ENCODE peak calls at places on chromosomes 11 and 22, in nine cellular contexts. C is heart right ventricle, B is H9, U is spleen, V is fibroblast of lung, M is left ventricle myocardium inferior, W is Panc1, D is upper lobe of left lung, E is PC-3. K is an unnamed sample. For H3K4me1, the result is how much of the 10 kb centered on the place peaks cover.

GRCh38 chr11:69212121-69213110 is 56.7 kb downstream of the SMIM38 start:
- DNase-seq in E (no peak), W (no peak), M (no peak), B (peak), U (no peak), V (no peak), D (no peak), C (no peak), K (no peak)

GRCh38 chr11:96014234-96014633 is 90.3 kb upstream of the MTMR2 start:
- DNase-seq in D (no peak), B (no peak), V (peak), U (no peak), M (no peak), C (no peak), W (no peak), E (peak), K (no peak)

GRCh38 chr11:34682822-34683221 is 61.9 kb downstream of the EHF start:
- DNase-seq in C (no peak), W (no peak), V (peak), B (no peak), D (no peak), E (peak), M (no peak), U (no peak), K (no peak)

GRCh38 chr11:119149371-119150275 is 771 bp downstream of the ABCG4 start:
- DNase-seq in W (no peak), B (peak), V (no peak), D (no peak), C (peak), E (no peak), M (no peak), U (no peak), K (no peak)

GRCh38 chr11:117997436-117998200 is 11.4 kb downstream of the IL10RA start:
- DNase-seq in C (no peak), E (no peak), V (no peak), U (no peak), D (no peak), B (no peak), W (no peak), M (no peak), K (no peak)

GRCh38 chr22:50656122-50657070 is 16.2 kb upstream of the SHANK3 start:
- DNase-seq in B (no peak), W (no peak), V (peak), C (peak), U (peak), E (peak), D (peak), M (no peak), K (no peak)

GRCh38 chr11:19992162-19992561 is 168.1 kb downstream of the DBX1 start:
- DNase-seq in C (no peak), D (no peak), V (no peak), W (no peak), B (no peak), M (no peak), U (no peak), E (no peak), K (no peak)

GRCh38 chr11:128415539-128415938 is 171.8 kb downstream of the ETS1 start:
- DNase-seq in U (no peak), B (no peak), M (no peak), C (no peak), D (no peak), V (peak), E (no peak), W (no peak), K (no peak)

GRCh38 chr11:44096360-44097188 is 1.1 kb downstream of the EXT2 start:
- DNase-seq in U (peak), B (no peak), W (no peak), M (no peak), V (peak), C (no peak), D (no peak), E (peak), K (no peak)

GRCh38 chr11:75350122-75350742 is 1.2 kb downstream of the ARRB1 start:
- DNase-seq in V (no peak), W (no peak), C (no peak), E (no peak), B (no peak), M (no peak), U (peak), D (no peak), K (no peak)

GRCh38 chr22:29302681-29303465 is 3.6 kb upstream of the GAS2L1 start:
- DNase-seq in C (no peak), B (peak), V (no peak), M (no peak), W (no peak), U (no peak), D (peak), E (no peak), K (no peak)

GRCh38 chr22:30728829-30729228 is 34.2 kb downstream of the OSBP2 start:
- DNase-seq in W (no peak), E (no peak), C (no peak), V (no peak), M (no peak), U (no peak), D (no peak), B (no peak), K (no peak)

GRCh38 chr11:32613500-32614151 is 30.0 kb downstream of the EIF3M start:
- DNase-seq in V (no peak), C (no peak), M (no peak), W (no peak), U (no peak), B (no peak), D (no peak), E (no peak), K (no peak)

GRCh38 chr11:28727254-28727653 is 619.1 kb downstream of the METTL15 start:
- DNase-seq in C (no peak), V (peak), D (no peak), E (no peak), W (no peak), B (no peak), M (no peak), U (no peak), K (no peak)

GRCh38 chr22:49201046-49201970 is 626.4 kb downstream of the BRD1 start:
- DNase-seq in E (no peak), D (peak), C (no peak), B (peak), U (peak), M (no peak), V (no peak), W (no peak), K (no peak)

GRCh38 chr22:29268511-29269229 is 602 bp downstream of the EWSR1 start:
- DNase-seq in B (no peak), W (no peak), E (peak), M (peak), D (no peak), U (no peak), C (peak), V (peak), K (no peak)

GRCh38 chr11:89293966-89294679 is 116.4 kb downstream of the TYR start:
- DNase-seq in V (peak), B (peak), D (no peak), E (no peak), C (peak), W (no peak), U (no peak), M (peak), K (peak)

GRCh38 chr11:26947379-26947844 is 46.5 kb upstream of the FIBIN start:
- DNase-seq in C (no peak), W (no peak), V (peak), E (no peak), B (no peak), U (no peak), D (peak), M (no peak), K (no peak)

GRCh38 chr22:49693848-49694247 is 133.8 kb downstream of the BRD1 start:
- DNase-seq in E (no peak), W (no peak), V (no peak), C (no peak), U (no peak), D (no peak), M (no peak), B (no peak), K (no peak)

GRCh38 chr22:25637672-25638071 is 73.2 kb downstream of the GRK3 start:
- DNase-seq in C (no peak), V (no peak), U (no peak), M (no peak), B (no peak), D (no peak), W (no peak), E (no peak), K (no peak)

GRCh38 chr11:44949160-44950035 is 1.3 kb downstream of the TP53I11 start:
- DNase-seq in V (peak), B (peak), U (peak), E (peak), M (no peak), D (peak), W (no peak), C (peak), K (peak)

GRCh38 chr11:29306527-29306926 is 710.3 kb downstream of the KCNA4 start:
- DNase-seq in E (peak), V (peak), U (no peak), C (no peak), W (no peak), B (no peak), M (no peak), D (no peak), K (no peak)

GRCh38 chr11:60363542-60364525 is 14.5 kb upstream of the MS4A7 start:
- DNase-seq in C (no peak), E (peak), M (no peak), U (no peak), D (peak), V (peak), W (peak), B (peak), K (peak)
- H3K4me1 ChIP-seq in C (under half), E (under half), M (under half), U (under half), D (under half), V (under half), W (under half), B (under half), K (under half)

GRCh38 chr11:62712413-62712812 is 4.9 kb downstream of the GNG3 start:
- DNase-seq in M (no peak), C (no peak), D (no peak), U (no peak), V (no peak), W (no peak), B (no peak), E (no peak), K (no peak)
- H3K27ac ChIP-seq in M (peak), C (peak), D (no peak), U (peak), V (no peak), W (no peak), B (no peak), E (no peak), K (no peak)

GRCh38 chr11:22426915-22427314 is 88.7 kb downstream of the SLC17A6 start:
- DNase-seq in B (no peak), W (no peak), C (no peak), D (no peak), E (no peak), M (no peak), V (no peak), U (no peak), K (no peak)
- TF ChIP-seq CTCF in B (no peak), W (no peak), C (no peak), D (no peak), E (peak), M (peak), V (peak), U (no peak), K (no peak)

DNA sequence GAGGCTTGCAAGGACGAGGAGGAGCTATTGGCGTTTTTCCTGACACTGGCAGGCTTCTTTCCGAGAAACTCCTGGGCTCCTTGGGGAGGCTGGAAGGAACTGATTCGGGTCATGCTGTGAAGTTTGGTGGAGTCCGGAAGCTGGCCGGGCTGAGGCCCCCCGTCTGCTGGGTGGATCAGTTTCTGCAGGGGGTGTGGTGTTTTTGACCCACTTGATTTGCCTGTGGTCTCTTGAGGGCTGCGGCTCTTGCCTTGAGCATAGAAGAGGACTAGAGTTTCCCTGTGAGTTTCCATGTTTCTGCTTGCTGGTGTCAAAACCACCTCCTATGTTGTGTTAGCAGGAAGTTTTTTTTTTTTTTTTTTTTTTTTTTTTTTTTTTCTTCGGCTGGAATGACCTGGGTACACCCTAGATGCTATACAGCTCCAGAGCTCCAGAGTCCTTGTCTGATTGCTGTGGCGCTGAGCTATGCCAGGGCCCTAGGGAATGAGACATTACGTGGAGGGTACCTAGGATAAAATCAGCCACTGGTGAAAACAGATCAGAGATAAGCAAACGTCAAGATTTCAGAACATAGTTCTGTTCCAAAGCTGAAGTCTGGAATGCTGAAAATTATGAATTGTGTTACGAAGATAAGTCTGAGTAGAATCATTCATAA is 728 bp downstream of the TBC1D22A start:
- DNase-seq in M (peak), C (peak), V (no peak), D (no peak), B (no peak), W (no peak), E (no peak), U (peak), K (peak)
- H3K4me1 ChIP-seq in M (half or more), C (half or more), V (under half), D (half or more), B (under half), W (under half), E (under half), U (half or more), K (under half)

DNA sequence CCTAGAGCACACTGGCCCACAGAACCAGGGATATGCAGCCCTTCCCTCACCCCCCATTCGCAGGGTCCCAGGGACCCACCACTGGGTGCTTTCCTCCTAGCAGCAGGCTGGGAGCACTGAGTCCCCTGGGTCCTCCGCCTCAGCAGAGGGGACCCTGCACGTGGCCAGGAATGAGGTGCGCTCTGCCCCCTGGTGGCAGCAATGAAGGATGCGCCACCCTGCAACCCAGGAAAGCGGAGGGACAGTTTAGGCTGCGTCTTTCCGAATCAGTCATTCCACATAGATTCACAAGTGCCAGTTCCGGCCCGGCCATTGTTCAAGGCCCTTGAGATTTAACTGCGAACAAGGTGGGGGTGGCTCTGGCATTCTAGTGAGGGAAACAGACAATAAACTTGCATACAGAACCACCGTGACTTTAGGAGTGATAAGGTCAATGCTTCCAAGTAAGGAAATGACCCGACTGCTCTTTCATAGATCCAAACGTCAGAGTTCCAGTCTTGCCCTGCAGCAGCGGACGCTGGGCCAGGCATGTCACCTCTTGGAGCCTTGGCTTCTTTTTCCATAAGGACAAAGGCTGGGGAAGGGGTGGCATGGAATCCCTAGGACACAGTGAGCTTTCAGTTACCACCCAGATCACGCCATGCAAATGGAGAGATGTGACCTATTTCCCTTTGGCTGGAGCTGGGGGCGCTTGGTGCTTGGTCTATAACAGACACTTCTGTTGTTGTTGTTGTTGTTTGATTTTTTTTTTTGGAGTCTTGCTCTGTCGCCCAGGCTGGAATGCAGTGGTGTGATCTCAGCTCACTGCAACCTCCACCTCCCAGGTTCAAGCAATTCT is 7.7 kb downstream of the RIN1 start:
- DNase-seq in U (peak), W (peak), M (peak), D (peak), C (peak), E (peak), B (peak), V (peak), K (peak)
- H3K27ac ChIP-seq in U (no peak), W (peak), M (peak), D (peak), C (no peak), E (no peak), B (no peak), V (peak), K (peak)

DNA sequence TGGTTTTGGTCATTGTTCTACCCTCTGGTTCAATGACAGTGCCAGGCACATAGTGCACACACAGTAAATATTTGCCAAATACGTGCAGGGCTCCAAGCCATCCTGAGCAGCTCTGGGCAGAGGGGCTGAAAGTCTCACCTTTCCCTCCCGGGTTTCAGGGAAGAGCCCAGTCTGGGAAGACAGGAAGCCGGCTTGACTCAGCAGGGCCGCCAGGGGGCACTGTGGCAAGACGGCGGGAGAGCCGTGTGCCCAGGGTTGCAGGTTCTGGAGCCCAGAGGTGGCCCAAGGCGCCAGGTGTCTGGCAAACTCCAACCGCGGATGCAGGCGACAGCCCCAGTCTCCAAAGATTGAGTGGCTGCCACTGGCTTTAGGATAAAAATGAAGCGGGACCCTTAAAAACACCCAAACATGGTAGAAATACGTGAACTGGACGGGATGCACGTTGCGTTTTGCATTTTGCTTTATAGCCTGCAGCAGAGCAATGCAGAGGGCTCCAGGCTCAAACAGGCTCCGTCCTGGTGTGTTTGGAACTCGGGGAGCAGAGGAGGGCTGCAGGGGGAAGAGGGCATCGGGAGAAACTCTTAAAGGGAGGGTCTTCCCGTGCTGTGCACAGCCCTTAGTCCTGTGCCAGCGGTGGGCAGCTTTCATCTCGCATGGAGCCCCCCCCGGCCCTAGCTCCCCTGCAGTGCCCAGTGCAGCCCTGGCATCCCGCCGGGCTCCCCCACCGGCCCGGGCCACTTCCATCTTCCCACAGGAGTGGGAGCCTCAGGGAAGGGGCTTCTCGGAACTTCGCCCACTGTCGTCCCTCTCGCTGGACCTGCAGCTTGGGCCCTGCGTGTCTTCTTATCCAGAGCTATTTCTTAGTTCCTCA is 10.7 kb downstream of the KRTAP5-5 start:
- DNase-seq in C (no peak), V (no peak), B (peak), D (no peak), M (no peak), W (no peak), U (peak), E (peak), K (peak)
- TF ChIP-seq CTCF in C (peak), V (peak), B (peak), D (peak), M (peak), W (peak), U (peak), E (peak), K (peak)

DNA sequence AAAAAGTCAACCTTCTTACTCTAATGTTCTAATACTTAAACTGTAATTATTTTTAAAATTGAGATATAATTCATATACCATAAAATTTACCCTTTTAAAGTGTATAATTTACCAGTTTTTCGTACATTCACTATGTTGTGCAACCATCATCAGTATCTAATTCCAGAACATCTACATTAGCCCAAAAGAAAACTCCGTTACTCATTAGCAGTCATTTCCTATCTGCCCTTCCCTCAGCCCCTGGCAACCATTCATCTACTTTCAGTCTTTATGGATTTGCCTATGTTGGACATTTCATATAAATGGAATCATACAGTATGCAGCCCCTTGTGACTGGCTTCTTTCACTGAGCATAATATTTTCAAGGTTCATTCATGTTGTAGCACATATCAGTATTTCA is 22.2 kb downstream of the SGSM3 start:
- DNase-seq in C (no peak), W (no peak), D (no peak), M (no peak), V (no peak), E (no peak), U (no peak), B (no peak), K (no peak)
- H3K4me1 ChIP-seq in C (under half), W (under half), D (under half), M (under half), V (under half), E (under half), U (under half), B (under half), K (under half)